ENCODE peak calls at places on chromosomes 5 and 9, in five cellular contexts. One of them, this sample, is unnamed.

GRCh38 chr9:12494411-12494810 is 198.8 kb upstream of the TYRP1 start:
- DNase-seq in cardiac fibroblast: no peak
- DNase-seq in fibroblast of pulmonary artery: no peak
- DNase-seq in AG09309: no peak
- DNase-seq in sigmoid colon: no peak
- DNase-seq in this sample: no peak

GRCh38 chr9:107471562-107471961 is 18.0 kb downstream of the KLF4 start:
- DNase-seq in cardiac fibroblast: no peak
- DNase-seq in fibroblast of pulmonary artery: no peak
- DNase-seq in sigmoid colon: no peak
- DNase-seq in AG09309: no peak
- DNase-seq in this sample: no peak

GRCh38 chr5:123754903-123755302 is 242.9 kb downstream of the CSNK1G3 start:
- DNase-seq in AG09309: no peak
- DNase-seq in sigmoid colon: no peak
- DNase-seq in fibroblast of pulmonary artery: peak; percentile 10
- DNase-seq in cardiac fibroblast: peak; percentile 16
- DNase-seq in this sample: no peak

GRCh38 chr9:106682420-106682819 is 180.5 kb upstream of the ZNF462 start:
- DNase-seq in fibroblast of pulmonary artery: peak; percentile 21
- DNase-seq in cardiac fibroblast: no peak
- DNase-seq in sigmoid colon: no peak
- DNase-seq in AG09309: no peak
- DNase-seq in this sample: no peak

GRCh38 chr5:32428426-32428825 is 16.1 kb downstream of the ZFR start:
- DNase-seq in AG09309: no peak
- DNase-seq in fibroblast of pulmonary artery: no peak
- DNase-seq in sigmoid colon: no peak
- DNase-seq in cardiac fibroblast: no peak
- DNase-seq in this sample: no peak

GRCh38 chr5:76331139-76331538 is 71.9 kb upstream of the IQGAP2 start:
- DNase-seq in sigmoid colon: no peak
- DNase-seq in AG09309: no peak
- DNase-seq in cardiac fibroblast: no peak
- DNase-seq in fibroblast of pulmonary artery: no peak
- DNase-seq in this sample: no peak

GRCh38 chr5:71743135-71743534 is 24.1 kb downstream of the CARTPT start:
- DNase-seq in fibroblast of pulmonary artery: no peak
- DNase-seq in cardiac fibroblast: no peak
- DNase-seq in sigmoid colon: no peak
- DNase-seq in AG09309: no peak
- DNase-seq in this sample: no peak

GRCh38 chr9:120708526-120709224 is 5.6 kb downstream of the MEGF9 start:
- DNase-seq in AG09309: peak; percentile 55
- DNase-seq in fibroblast of pulmonary artery: peak; percentile 56
- DNase-seq in sigmoid colon: no peak
- DNase-seq in cardiac fibroblast: peak; percentile 66
- DNase-seq in this sample: no peak

GRCh38 chr9:133672503-133673259 is 36.5 kb downstream of the DBH start:
- DNase-seq in sigmoid colon: no peak
- DNase-seq in cardiac fibroblast: no peak
- DNase-seq in fibroblast of pulmonary artery: no peak
- DNase-seq in AG09309: no peak
- DNase-seq in this sample: no peak

GRCh38 chr9:91949946-91950664 is at the start of gene ROR2:
- DNase-seq in fibroblast of pulmonary artery: peak; percentile 70
- DNase-seq in AG09309: no peak
- DNase-seq in sigmoid colon: peak; percentile 89
- DNase-seq in cardiac fibroblast: peak; percentile 86
- DNase-seq in this sample: no peak

GRCh38 chr9:126676685-126677143 is 63.0 kb downstream of the LMX1B start:
- DNase-seq in sigmoid colon: no peak
- DNase-seq in fibroblast of pulmonary artery: no peak
- DNase-seq in cardiac fibroblast: no peak
- DNase-seq in AG09309: no peak
- DNase-seq in this sample: no peak

GRCh38 chr5:132445640-132445923 is 45.0 kb downstream of the IRF1 start:
- DNase-seq in AG09309: no peak
- DNase-seq in cardiac fibroblast: no peak
- DNase-seq in fibroblast of pulmonary artery: no peak
- DNase-seq in sigmoid colon: no peak
- DNase-seq in this sample: no peak

GRCh38 chr5:15441433-15442182 is 58.4 kb upstream of the FBXL7 start:
- DNase-seq in cardiac fibroblast: no peak
- DNase-seq in AG09309: no peak
- DNase-seq in sigmoid colon: no peak
- DNase-seq in fibroblast of pulmonary artery: no peak
- DNase-seq in this sample: no peak

GRCh38 chr5:149760700-149761187 is 30.6 kb downstream of the PPARGC1B start:
- DNase-seq in cardiac fibroblast: no peak
- DNase-seq in AG09309: no peak
- DNase-seq in fibroblast of pulmonary artery: no peak
- DNase-seq in sigmoid colon: no peak
- DNase-seq in this sample: no peak

GRCh38 chr5:123617561-123617960 is 105.6 kb downstream of the CSNK1G3 start:
- DNase-seq in sigmoid colon: no peak
- DNase-seq in fibroblast of pulmonary artery: no peak
- DNase-seq in cardiac fibroblast: no peak
- DNase-seq in AG09309: no peak
- DNase-seq in this sample: no peak

GRCh38 chr5:174609116-174609515 is 115.3 kb upstream of the MSX2 start:
- DNase-seq in AG09309: no peak
- DNase-seq in sigmoid colon: no peak
- DNase-seq in cardiac fibroblast: no peak
- DNase-seq in fibroblast of pulmonary artery: no peak
- DNase-seq in this sample: no peak

GRCh38 chr9:121067655-121068054 is 7.1 kb upstream of the CNTRL start:
- DNase-seq in fibroblast of pulmonary artery: no peak
- DNase-seq in sigmoid colon: no peak
- DNase-seq in AG09309: no peak
- DNase-seq in cardiac fibroblast: no peak
- DNase-seq in this sample: no peak

GRCh38 chr9:95021166-95021886 is 294.8 kb downstream of the AOPEP start:
- DNase-seq in sigmoid colon: no peak
- DNase-seq in cardiac fibroblast: no peak
- DNase-seq in fibroblast of pulmonary artery: no peak
- DNase-seq in AG09309: no peak
- DNase-seq in this sample: no peak

GRCh38 chr5:171365351-171365750 is 22.3 kb upstream of the NPM1 start:
- DNase-seq in AG09309: no peak
- DNase-seq in fibroblast of pulmonary artery: no peak
- DNase-seq in sigmoid colon: no peak
- DNase-seq in cardiac fibroblast: peak; percentile 13
- DNase-seq in this sample: no peak

GRCh38 chr9:1083325-1083913 is 33.3 kb downstream of the DMRT2 start:
- DNase-seq in AG09309: no peak
- DNase-seq in fibroblast of pulmonary artery: no peak
- DNase-seq in sigmoid colon: no peak
- DNase-seq in cardiac fibroblast: no peak
- DNase-seq in this sample: no peak

GRCh38 chr5:178114325-178115135 is 1.2 kb downstream of the N4BP3 start:
- DNase-seq in cardiac fibroblast: no peak
- DNase-seq in fibroblast of pulmonary artery: no peak
- DNase-seq in AG09309: no peak
- DNase-seq in sigmoid colon: no peak
- DNase-seq in this sample: no peak

GRCh38 chr5:181052928-181053759 is 13.1 kb downstream of the BTNL9 start:
- DNase-seq in cardiac fibroblast: no peak
- DNase-seq in AG09309: no peak
- DNase-seq in sigmoid colon: no peak
- DNase-seq in fibroblast of pulmonary artery: no peak
- DNase-seq in this sample: no peak

GRCh38 chr5:168879929-168880328 is 300.8 kb upstream of the PANK3 start:
- DNase-seq in fibroblast of pulmonary artery: peak; percentile 65
- DNase-seq in cardiac fibroblast: peak; percentile 76
- DNase-seq in AG09309: no peak
- DNase-seq in sigmoid colon: no peak
- DNase-seq in this sample: peak; percentile 8

GRCh38 chr5:74034738-74035137 is 408.7 kb downstream of the ARHGEF28 start:
- DNase-seq in fibroblast of pulmonary artery: peak; percentile 76
- DNase-seq in cardiac fibroblast: peak; percentile 61
- DNase-seq in sigmoid colon: no peak
- DNase-seq in AG09309: peak; percentile 42
- DNase-seq in this sample: peak; percentile 86

GRCh38 chr9:102360846-102361245 is 622.4 kb upstream of the GRIN3A start:
- DNase-seq in fibroblast of pulmonary artery: no peak
- DNase-seq in AG09309: no peak
- DNase-seq in sigmoid colon: no peak
- DNase-seq in cardiac fibroblast: no peak
- DNase-seq in this sample: no peak

GRCh38 chr9:28329323-28329722 is 756.0 kb upstream of the C9orf72 start:
- DNase-seq in AG09309: no peak
- DNase-seq in fibroblast of pulmonary artery: no peak
- DNase-seq in sigmoid colon: no peak
- DNase-seq in cardiac fibroblast: no peak
- DNase-seq in this sample: no peak

GRCh38 chr9:136142859-136143214 is 24.2 kb upstream of the TMEM250 start:
- DNase-seq in sigmoid colon: no peak
- DNase-seq in fibroblast of pulmonary artery: no peak
- DNase-seq in cardiac fibroblast: no peak
- DNase-seq in AG09309: no peak
- DNase-seq in this sample: no peak

GRCh38 chr5:124649548-124650501 is 96.6 kb downstream of the ZNF608 start:
- DNase-seq in AG09309: peak; percentile 90
- DNase-seq in fibroblast of pulmonary artery: peak; percentile 92
- DNase-seq in cardiac fibroblast: peak; percentile 94
- DNase-seq in sigmoid colon: no peak
- DNase-seq in this sample: peak; percentile 80

GRCh38 chr5:138606378-138606777 is 31.2 kb upstream of the HSPA9 start:
- DNase-seq in AG09309: no peak
- DNase-seq in sigmoid colon: peak; percentile 22
- DNase-seq in fibroblast of pulmonary artery: no peak
- DNase-seq in cardiac fibroblast: no peak
- DNase-seq in this sample: no peak

GRCh38 chr5:138616508-138616907 is 41.3 kb upstream of the HSPA9 start:
- DNase-seq in AG09309: no peak
- DNase-seq in sigmoid colon: no peak
- DNase-seq in cardiac fibroblast: no peak
- DNase-seq in fibroblast of pulmonary artery: no peak
- DNase-seq in this sample: no peak

GRCh38 chr5:138615461-138615860 is 40.3 kb upstream of the HSPA9 start:
- DNase-seq in cardiac fibroblast: no peak
- DNase-seq in fibroblast of pulmonary artery: no peak
- DNase-seq in AG09309: no peak
- DNase-seq in sigmoid colon: no peak
- DNase-seq in this sample: no peak

GRCh38 chr5:138610468-138611294 is 35.5 kb upstream of the HSPA9 start:
- DNase-seq in fibroblast of pulmonary artery: no peak
- DNase-seq in AG09309: no peak
- DNase-seq in sigmoid colon: peak; percentile 65
- DNase-seq in cardiac fibroblast: peak; percentile 25
- DNase-seq in this sample: no peak

GRCh38 chr5:138611295-138612220 is 36.4 kb upstream of the HSPA9 start:
- DNase-seq in sigmoid colon: peak; percentile 66
- DNase-seq in fibroblast of pulmonary artery: peak; percentile 45
- DNase-seq in cardiac fibroblast: peak; percentile 26
- DNase-seq in AG09309: no peak
- DNase-seq in this sample: no peak
- H3K4me3 ChIP-seq in sigmoid colon: peak overlapping the region; percentile 52
- H3K4me3 ChIP-seq in fibroblast of pulmonary artery: peak overlapping the region; percentile 40
- H3K4me3 ChIP-seq in cardiac fibroblast: peak overlapping the region; percentile 28
- H3K4me3 ChIP-seq in AG09309: no peak overlapping the region
- H3K4me3 ChIP-seq in this sample: peak overlapping the region; percentile 40

GRCh38 chr5:134735243-134735642 is 3.1 kb upstream of the CAMLG start:
- DNase-seq in fibroblast of pulmonary artery: no peak
- DNase-seq in AG09309: no peak
- DNase-seq in sigmoid colon: no peak
- DNase-seq in cardiac fibroblast: no peak
- DNase-seq in this sample: no peak
- H3K4me3 ChIP-seq in fibroblast of pulmonary artery: no peak overlapping the region
- H3K4me3 ChIP-seq in AG09309: no peak overlapping the region
- H3K4me3 ChIP-seq in sigmoid colon: no peak overlapping the region
- H3K4me3 ChIP-seq in cardiac fibroblast: no peak overlapping the region
- H3K4me3 ChIP-seq in this sample: no peak overlapping the region

GRCh38 chr9:97830884-97831829 is 21.9 kb upstream of the FOXE1 start:
- DNase-seq in cardiac fibroblast: peak; percentile 14
- DNase-seq in fibroblast of pulmonary artery: no peak
- DNase-seq in sigmoid colon: no peak
- DNase-seq in AG09309: no peak
- DNase-seq in this sample: no peak
- H3K4me3 ChIP-seq in cardiac fibroblast: no peak overlapping the region
- H3K4me3 ChIP-seq in fibroblast of pulmonary artery: no peak overlapping the region
- H3K4me3 ChIP-seq in sigmoid colon: no peak overlapping the region
- H3K4me3 ChIP-seq in AG09309: no peak overlapping the region
- H3K4me3 ChIP-seq in this sample: no peak overlapping the region

DNA sequence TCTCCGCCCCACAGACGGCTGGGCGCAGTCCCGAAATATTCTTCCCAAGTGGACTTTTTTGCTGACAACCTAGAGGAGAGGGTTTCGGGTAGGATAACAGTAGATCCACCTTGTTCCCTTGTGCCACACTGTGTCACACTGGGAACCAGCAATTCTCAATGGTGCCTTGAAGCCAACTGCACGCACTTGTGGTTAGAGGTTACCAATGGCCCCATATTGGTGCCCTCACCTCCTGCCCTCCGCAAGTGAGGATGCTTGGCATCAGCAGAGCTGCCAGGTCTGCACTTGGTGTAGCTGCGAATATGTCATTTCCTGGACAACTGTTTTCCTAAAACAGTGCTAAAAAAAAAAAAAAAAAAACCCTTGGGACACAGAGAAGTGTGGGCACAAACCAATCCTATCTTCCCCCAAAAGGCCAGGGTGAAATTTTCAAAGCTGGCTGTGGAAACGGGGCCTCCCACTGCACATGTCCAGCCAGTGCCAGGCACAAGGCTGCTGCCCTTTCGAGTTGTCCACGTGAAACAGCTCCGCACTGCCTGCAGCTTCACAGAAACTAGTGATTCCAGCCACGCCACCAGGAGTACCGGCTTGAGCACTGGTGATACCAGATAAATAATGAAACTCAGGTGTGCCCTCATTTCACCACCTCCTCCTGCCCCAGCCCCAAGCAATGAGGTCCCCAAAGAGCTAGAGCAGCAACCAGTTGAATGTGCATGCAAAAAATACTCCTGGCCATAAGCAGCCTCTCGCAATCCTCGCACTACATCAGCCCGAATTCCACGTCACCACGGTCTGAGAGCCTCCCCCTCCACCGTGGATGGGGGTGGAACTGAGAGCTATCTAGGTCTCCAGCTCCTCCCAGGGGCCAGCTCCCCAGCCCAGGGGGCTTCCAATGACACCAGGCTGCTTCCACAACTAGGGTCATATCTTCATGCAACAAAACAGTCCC is 51.2 kb downstream of the USP20 start:
- DNase-seq in cardiac fibroblast: peak; percentile 16
- DNase-seq in fibroblast of pulmonary artery: peak; percentile 32
- DNase-seq in sigmoid colon: no peak
- DNase-seq in AG09309: no peak
- DNase-seq in this sample: no peak
- H3K4me3 ChIP-seq in cardiac fibroblast: no peak overlapping the region
- H3K4me3 ChIP-seq in fibroblast of pulmonary artery: no peak overlapping the region
- H3K4me3 ChIP-seq in sigmoid colon: peak overlapping the region; percentile 36
- H3K4me3 ChIP-seq in AG09309: peak overlapping the region; percentile 17
- H3K4me3 ChIP-seq in this sample: peak overlapping the region; percentile 3

GRCh38 chr9:7935666-7936065 is 136.1 kb upstream of the DMAC1 start:
- DNase-seq in sigmoid colon: no peak
- DNase-seq in fibroblast of pulmonary artery: no peak
- DNase-seq in cardiac fibroblast: no peak
- DNase-seq in AG09309: no peak
- DNase-seq in this sample: no peak
- H3K4me3 ChIP-seq in sigmoid colon: no peak overlapping the region
- H3K4me3 ChIP-seq in fibroblast of pulmonary artery: no peak overlapping the region
- H3K4me3 ChIP-seq in cardiac fibroblast: no peak overlapping the region
- H3K4me3 ChIP-seq in AG09309: no peak overlapping the region
- H3K4me3 ChIP-seq in this sample: no peak overlapping the region

This sample was measured in skeletal muscle cell.